ENCODE peak calls at places on chromosomes 16 and 17, in ten cellular contexts. A, D, R, Z, L, N, E, M, I and T are unnamed samples.

GRCh38 chr16:31502981-31503380 is 5.2 kb downstream of the RUSF1 start:
- DNase-seq in E (no peak), Z (no peak), I (no peak), M (no peak), L (no peak), A (no peak), N (no peak), R (peak; percentile 61), D (no peak), T (peak; percentile 31)

GRCh38 chr17:57033296-57033695 is 51.8 kb upstream of the AKAP1 start:
- DNase-seq in Z (no peak), A (no peak), N (no peak), R (no peak), L (no peak), M (no peak), E (no peak), D (no peak), I (no peak), T (no peak)

GRCh38 chr17:30218689-30219266 is 16.7 kb downstream of the SLC6A4 start:
- DNase-seq in N (no peak), E (no peak), Z (no peak), I (no peak), D (no peak), L (no peak), A (no peak), R (no peak), M (no peak), T (no peak)

GRCh38 chr17:55496094-55496881 is 15.0 kb downstream of the SMIM36 start:
- DNase-seq in A (no peak), Z (no peak), M (no peak), E (no peak), I (no peak), N (no peak), R (peak; percentile 29), L (no peak), D (no peak), T (peak; percentile 53)

GRCh38 chr17:49545811-49546545 is 29.7 kb upstream of the NXPH3 start:
- DNase-seq in L (no peak), R (no peak), I (no peak), A (no peak), E (no peak), N (no peak), Z (no peak), M (no peak), D (no peak), T (no peak)

GRCh38 chr17:2929881-2930533 is 133.4 kb downstream of the OR1D5 start:
- DNase-seq in Z (peak; percentile 75), D (peak; percentile 68), E (peak; percentile 73), L (no peak), N (no peak), A (peak; percentile 58), M (no peak), R (no peak), I (peak; percentile 64), T (no peak)

GRCh38 chr17:43056051-43056450 is 31.0 kb downstream of the RND2 start:
- DNase-seq in D (no peak), R (no peak), N (no peak), M (no peak), I (no peak), Z (no peak), A (no peak), L (no peak), E (no peak), T (no peak)

GRCh38 chr16:81697321-81697885 is 81.7 kb upstream of the PLCG2 start:
- DNase-seq in L (peak; percentile 5), D (peak; percentile 74), R (peak; percentile 58), A (peak; percentile 20), I (no peak), Z (peak; percentile 59), N (peak; percentile 43), E (peak; percentile 74), M (no peak), T (no peak)

GRCh38 chr17:76479515-76480048 is 12.2 kb downstream of the AANAT start:
- DNase-seq in M (peak; percentile 20), D (no peak), N (no peak), A (no peak), L (no peak), E (no peak), Z (no peak), R (no peak), I (no peak), T (no peak)

GRCh38 chr16:65767125-65767524 is 599.4 kb upstream of the CDH5 start:
- DNase-seq in R (no peak), M (no peak), E (no peak), Z (no peak), L (no peak), I (peak; percentile 31), A (no peak), N (no peak), D (no peak), T (no peak)

GRCh38 chr17:4195306-4195705 is 52.3 kb downstream of the CYB5D2 start:
- DNase-seq in E (no peak), L (no peak), Z (no peak), N (no peak), I (no peak), M (no peak), A (no peak), R (peak; percentile 80), D (no peak), T (peak; percentile 37)

GRCh38 chr16:85612191-85612800 is 826 bp upstream of the GSE1 start:
- DNase-seq in Z (no peak), D (peak; percentile 70), E (peak; percentile 84), M (peak; percentile 72), R (peak; percentile 97), I (peak; percentile 31), A (no peak), N (peak; percentile 33), L (peak; percentile 86), T (no peak)

GRCh38 chr16:81221731-81222130 is 16.8 kb upstream of the BCO1 start:
- DNase-seq in M (no peak), E (no peak), L (no peak), R (no peak), I (no peak), A (no peak), D (no peak), Z (no peak), N (no peak), T (no peak)

GRCh38 chr17:19656336-19656735 is 7.8 kb downstream of the ALDH3A2 start:
- DNase-seq in M (no peak), I (no peak), R (no peak), D (no peak), A (no peak), E (no peak), Z (no peak), N (no peak), L (no peak), T (no peak)

GRCh38 chr17:13541032-13541480 is 60.7 kb downstream of the HS3ST3A1 start:
- DNase-seq in L (peak; percentile 76), M (no peak), Z (no peak), E (no peak), D (no peak), R (peak; percentile 98), I (no peak), N (no peak), A (no peak), T (peak; percentile 93)

GRCh38 chr17:61421460-61421859 is 21.8 kb downstream of the TBX2 start:
- DNase-seq in M (no peak), I (no peak), N (no peak), D (no peak), Z (no peak), E (no peak), R (no peak), A (no peak), L (no peak), T (no peak)

GRCh38 chr16:69329369-69330285 is 761 bp downstream of the PDF start:
- DNase-seq in D (peak; percentile 65), M (peak; percentile 40), E (peak; percentile 72), R (no peak), N (peak; percentile 52), L (no peak), I (no peak), A (no peak), Z (peak; percentile 34), T (no peak)

GRCh38 chr16:53084141-53084541 is 29.4 kb downstream of the CHD9 start:
- DNase-seq in L (no peak), R (no peak), Z (no peak), E (no peak), M (no peak), A (no peak), D (no peak), I (no peak), N (no peak), T (no peak)

GRCh38 chr17:54992797-54993639 is 24.5 kb downstream of the STXBP4 start:
- DNase-seq in E (no peak), Z (no peak), A (no peak), N (peak; percentile 43), R (peak; percentile 57), M (no peak), I (peak; percentile 14), D (no peak), L (peak; percentile 2), T (peak; percentile 18)

GRCh38 chr17:36463916-36464764 is 22.3 kb upstream of the ZNHIT3 start:
- DNase-seq in R (peak; percentile 72), D (peak; percentile 76), Z (peak; percentile 86), M (peak; percentile 48), A (peak; percentile 84), N (peak; percentile 53), I (peak; percentile 92), L (peak; percentile 32), E (peak; percentile 83), T (peak; percentile 24)

GRCh38 chr17:55620023-55620422 is 102.6 kb downstream of the TMEM100 start:
- DNase-seq in A (no peak), Z (no peak), I (no peak), R (no peak), M (no peak), L (no peak), E (no peak), N (no peak), D (no peak), T (no peak)

GRCh38 chr17:81552244-81553017 is at the start of gene FAAP100:
- DNase-seq in I (peak; percentile 86), M (peak; percentile 93), R (peak; percentile 74), Z (peak; percentile 86), L (no peak), N (peak; percentile 85), E (peak; percentile 93), A (peak; percentile 72), D (peak; percentile 94), T (no peak)